ENCODE peak calls at places on chromosomes 6 and 20, in eight cellular contexts. J, D, B, T, F, K, S and V are unnamed samples.

GRCh38 chr6:123415844-123416468 is 220.8 kb downstream of the TRDN start:
- DNase-seq in J (peak; percentile 63), D (no peak), B (peak; percentile 42), T (no peak), F (peak; percentile 0), K (peak; percentile 43), S (peak; percentile 82), V (no peak)

GRCh38 chr6:912871-913663 is 220.1 kb upstream of the EXOC2 start:
- DNase-seq in J (peak; percentile 22), D (no peak), B (no peak), T (no peak), F (no peak), K (no peak), S (peak; percentile 28), V (no peak)

GRCh38 chr6:137115653-137116052 is 57.8 kb downstream of the IL22RA2 start:
- DNase-seq in J (peak; percentile 1), D (no peak), B (no peak), T (no peak), F (no peak), K (no peak), S (no peak), V (no peak)

GRCh38 chr20:43416591-43417228 is 41.0 kb upstream of the SRSF6 start:
- DNase-seq in J (no peak), D (peak; percentile 64), B (no peak), T (no peak), F (no peak), K (no peak), S (no peak), V (no peak)

GRCh38 chr6:448296-449056 is 56.9 kb downstream of the IRF4 start:
- DNase-seq in J (no peak), D (no peak), B (no peak), T (no peak), F (no peak), K (no peak), S (no peak), V (no peak)

GRCh38 chr20:57498425-57499400 is 26.2 kb downstream of the CTCFL start:
- DNase-seq in J (peak; percentile 16), D (no peak), B (no peak), T (no peak), F (no peak), K (no peak), S (peak; percentile 78), V (no peak)

GRCh38 chr20:59185809-59186208 is 22.2 kb downstream of the ZNF831 start:
- DNase-seq in J (no peak), D (peak; percentile 66), B (no peak), T (no peak), F (no peak), K (no peak), S (no peak), V (no peak)

GRCh38 chr20:43749734-43750294 is 23.0 kb upstream of the GTSF1L start:
- DNase-seq in J (peak; percentile 61), D (peak; percentile 94), B (peak; percentile 30), T (peak; percentile 66), F (peak; percentile 78), K (peak; percentile 79), S (peak; percentile 79), V (peak; percentile 84)

GRCh38 chr20:29878777-29879442 is 1378.6 kb upstream of the DEFB115 start:
- DNase-seq in J (no peak), D (peak; percentile 94), B (no peak), T (no peak), F (no peak), K (no peak), S (no peak), V (no peak)

GRCh38 chr20:53691060-53691810 is 97.6 kb upstream of the ZNF217 start:
- DNase-seq in J (no peak), D (no peak), B (no peak), T (no peak), F (no peak), K (no peak), S (no peak), V (no peak)

GRCh38 chr6:78436335-78436734 is 431.0 kb upstream of the IRAK1BP1 start:
- DNase-seq in J (peak; percentile 16), D (no peak), B (no peak), T (no peak), F (no peak), K (no peak), S (no peak), V (no peak)

GRCh38 chr20:46353506-46354206 is 45.4 kb upstream of the CDH22 start:
- DNase-seq in J (no peak), D (no peak), B (no peak), T (no peak), F (no peak), K (no peak), S (no peak), V (no peak)

GRCh38 chr6:49902856-49903255 is 36.5 kb upstream of the CRISP1 start:
- DNase-seq in J (no peak), D (no peak), B (no peak), T (no peak), F (no peak), K (no peak), S (no peak), V (no peak)
- H3K4me1 ChIP-seq in J (no peaks in the 10 kb centered on the region), D (peaks cover 6% of the 10 kb centered on the region), B (no peaks in the 10 kb centered on the region), T (no peaks in the 10 kb centered on the region), F (no peaks in the 10 kb centered on the region), K (no peaks in the 10 kb centered on the region), S (no peaks in the 10 kb centered on the region), V (no peaks in the 10 kb centered on the region)

GRCh38 chr6:115004204-115004603 is 661.4 kb upstream of the HS3ST5 start:
- DNase-seq in J (no peak), D (no peak), B (no peak), T (no peak), F (no peak), K (no peak), S (no peak), V (no peak)

GRCh38 chr6:114998492-114998891 is 655.7 kb upstream of the HS3ST5 start:
- DNase-seq in J (no peak), D (no peak), B (no peak), T (no peak), F (no peak), K (no peak), S (no peak), V (no peak)

GRCh38 chr6:115004982-115005381 is 662.2 kb upstream of the HS3ST5 start:
- DNase-seq in J (no peak), D (no peak), B (no peak), T (no peak), F (no peak), K (no peak), S (no peak), V (no peak)

GRCh38 chr6:115000736-115001135 is 657.9 kb upstream of the HS3ST5 start:
- DNase-seq in J (no peak), D (no peak), B (no peak), T (no peak), F (no peak), K (no peak), S (no peak), V (no peak)

DNA sequence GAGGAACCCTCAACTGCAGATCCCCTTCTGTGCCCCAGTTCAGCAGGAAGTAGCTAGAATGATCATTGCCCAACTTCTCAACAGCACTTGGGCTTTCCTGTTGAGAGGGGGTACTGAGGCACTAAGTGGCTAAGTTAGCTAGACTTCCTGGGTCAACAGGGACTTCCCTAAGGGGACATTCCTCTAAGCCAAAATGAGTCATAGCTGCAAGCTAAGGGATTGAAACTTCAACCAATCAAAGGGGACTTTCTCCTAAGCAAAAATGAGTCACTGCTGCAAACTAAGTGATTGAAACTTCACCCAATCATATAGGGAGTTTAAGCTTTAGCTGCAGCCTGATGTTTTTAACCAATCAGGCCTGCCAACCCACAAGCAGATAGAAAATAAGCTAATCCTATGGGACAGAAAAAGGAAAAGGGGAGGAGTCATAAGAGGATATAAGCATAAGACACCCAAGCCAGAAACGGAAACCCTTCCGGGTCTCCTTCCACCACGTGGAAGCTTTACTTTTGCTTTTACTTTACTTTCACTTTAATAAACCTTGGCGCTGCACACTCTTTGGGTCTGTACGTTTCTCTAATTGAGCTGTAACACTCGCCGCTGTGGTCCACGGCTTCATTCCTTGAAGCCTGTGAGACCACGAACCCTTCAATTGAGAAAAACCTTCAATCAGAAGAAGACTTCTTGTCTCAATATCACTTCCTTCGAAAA is 659.1 kb upstream of the HS3ST5 start:
- DNase-seq in J (peak; percentile 3), D (no peak), B (no peak), T (no peak), F (no peak), K (no peak), S (no peak), V (no peak)
- H3K4me3 ChIP-seq in J (no peak overlapping the region), D (no peak overlapping the region), B (no peak overlapping the region), T (no peak overlapping the region), F (no peak overlapping the region), K (no peak overlapping the region), S (no peak overlapping the region), V (no peak overlapping the region)

GRCh38 chr6:39830444-39830843 is 38.3 kb downstream of the DAAM2 start:
- DNase-seq in J (no peak), D (no peak), B (no peak), T (no peak), F (no peak), K (no peak), S (no peak), V (peak; percentile 65)

GRCh38 chr6:39834278-39834677 is 42.1 kb downstream of the DAAM2 start:
- DNase-seq in J (no peak), D (no peak), B (no peak), T (no peak), F (no peak), K (no peak), S (no peak), V (no peak)

GRCh38 chr6:39824030-39824926 is 32.1 kb downstream of the DAAM2 start:
- DNase-seq in J (no peak), D (no peak), B (no peak), T (no peak), F (no peak), K (no peak), S (no peak), V (no peak)

GRCh38 chr6:39831701-39832100 is 39.5 kb downstream of the DAAM2 start:
- DNase-seq in J (no peak), D (no peak), B (no peak), T (no peak), F (no peak), K (no peak), S (no peak), V (no peak)

DNA sequence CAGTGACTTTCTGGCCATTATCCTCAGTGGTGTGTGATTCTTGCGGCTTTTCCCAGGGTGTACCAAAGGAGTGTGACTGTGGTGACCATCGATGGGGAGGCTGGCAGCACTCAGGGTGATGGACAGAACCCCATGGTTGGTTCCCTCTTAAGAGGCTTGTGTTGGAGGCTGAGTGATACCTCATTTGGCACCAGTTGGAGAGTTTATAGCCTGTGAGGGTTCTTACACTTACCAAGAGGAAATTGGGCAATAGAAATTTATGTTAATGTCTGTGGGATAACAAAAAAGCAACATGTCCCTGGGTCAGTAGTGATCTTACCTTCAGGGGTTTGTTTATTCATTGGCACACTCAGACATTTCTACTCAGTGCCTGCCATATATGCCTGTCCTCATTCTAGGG is 37.2 kb downstream of the DAAM2 start:
- DNase-seq in J (no peak), D (no peak), B (no peak), T (no peak), F (no peak), K (no peak), S (no peak), V (no peak)
- H3K27ac ChIP-seq in J (no peak overlapping the region), D (peak overlapping the region; percentile 58), B (no peak overlapping the region), T (no peak overlapping the region), F (no peak overlapping the region), K (no peak overlapping the region), S (no peak overlapping the region), V (peak overlapping the region; percentile 11)

DNA sequence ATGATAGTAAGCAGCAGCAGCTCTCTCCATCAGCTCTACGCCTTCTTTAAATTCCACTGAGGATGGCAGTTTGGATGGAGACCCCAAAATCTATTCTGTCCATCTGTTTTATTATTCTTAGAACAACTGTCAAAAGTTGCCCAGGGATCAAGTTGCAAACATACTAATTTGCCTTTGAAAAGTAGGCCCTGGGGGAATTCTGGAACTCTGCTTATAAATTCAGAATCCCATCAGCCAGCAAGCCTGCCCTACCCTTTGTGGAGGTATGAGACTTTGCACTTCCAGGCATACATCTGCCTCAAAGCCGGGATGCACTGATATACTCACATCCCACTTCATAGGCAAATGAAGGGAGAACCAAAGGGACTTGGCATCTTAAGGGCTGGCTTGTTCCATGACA is 93.6 kb downstream of the INSM1 start:
- DNase-seq in J (no peak), D (no peak), B (no peak), T (no peak), F (no peak), K (no peak), S (no peak), V (no peak)
- H3K4me1 ChIP-seq in J (peaks cover 7% of the 10 kb centered on the region), D (no peaks in the 10 kb centered on the region), B (peaks cover 8% of the 10 kb centered on the region), T (no peaks in the 10 kb centered on the region), F (no peaks in the 10 kb centered on the region), K (peaks cover under 1% of the 10 kb centered on the region), S (no peaks in the 10 kb centered on the region), V (peaks cover 2% of the 10 kb centered on the region)